ENCODE peak calls at places on chromosomes 6 and 20, in six cellular contexts. G, E, I, F, P and L are unnamed samples.

GRCh38 chr20:52313335-52313963 is 121.9 kb upstream of the ZFP64 start:
- DNase-seq in F (peak; percentile 41), P (no peak), E (no peak), I (peak; percentile 32), G (peak; percentile 44), L (peak; percentile 64)

GRCh38 chr20:57579331-57579897 is 18.5 kb downstream of the PCK1 start:
- DNase-seq in E (no peak), I (no peak), G (no peak), F (no peak), P (no peak), L (no peak)

GRCh38 chr6:51257938-51258337 is 439.3 kb downstream of the TFAP2B start:
- DNase-seq in F (no peak), G (no peak), E (no peak), P (no peak), I (no peak), L (no peak)

GRCh38 chr20:41330343-41330720 is 10.3 kb upstream of the LPIN3 start:
- DNase-seq in F (peak; percentile 48), E (no peak), G (no peak), P (no peak), I (no peak), L (peak; percentile 60)

GRCh38 chr6:157364705-157365104 is 16.3 kb upstream of the ZDHHC14 start:
- DNase-seq in P (no peak), E (no peak), F (no peak), G (no peak), I (no peak), L (no peak)

GRCh38 chr6:158174024-158174423 is 5.9 kb downstream of the GTF2H5 start:
- DNase-seq in I (no peak), P (no peak), E (no peak), F (no peak), G (no peak), L (no peak)

GRCh38 chr6:112298816-112299281 is 44.5 kb upstream of the LAMA4 start:
- DNase-seq in P (no peak), I (no peak), G (no peak), E (no peak), F (peak; percentile 67), L (peak; percentile 88)

GRCh38 chr6:41451515-41452163 is 94.5 kb upstream of the FOXP4 start:
- DNase-seq in I (no peak), E (no peak), F (peak; percentile 53), G (no peak), P (peak; percentile 40), L (no peak)

GRCh38 chr6:85428486-85428885 is 21.4 kb upstream of the NT5E start:
- DNase-seq in I (no peak), F (no peak), G (no peak), P (no peak), E (no peak), L (no peak)

GRCh38 chr6:39269971-39270370 is 40.7 kb upstream of the KCNK5 start:
- DNase-seq in F (no peak), E (no peak), P (no peak), G (no peak), I (no peak), L (no peak)

GRCh38 chr20:57397004-57397692 is 6.0 kb downstream of the RBM38 start:
- DNase-seq in I (no peak), P (peak; percentile 24), E (no peak), F (no peak), G (no peak), L (no peak)

GRCh38 chr20:18585134-18585533 is 2.7 kb upstream of the DTD1 start:
- DNase-seq in G (no peak), I (peak; percentile 31), P (no peak), E (no peak), F (peak; percentile 48), L (peak; percentile 31)

GRCh38 chr6:146582857-146583256 is 15.9 kb upstream of the ADGB start:
- DNase-seq in E (no peak), P (no peak), G (no peak), F (peak; percentile 51), I (no peak), L (peak; percentile 6)

GRCh38 chr6:138765896-138766487 is 7.6 kb upstream of the CCDC28A start:
- DNase-seq in P (no peak), G (no peak), F (peak; percentile 59), I (no peak), E (no peak), L (peak; percentile 54)

GRCh38 chr6:155813548-155813947 is 357.9 kb upstream of the NOX3 start:
- DNase-seq in E (no peak), F (no peak), G (no peak), P (no peak), I (no peak), L (no peak)

GRCh38 chr6:87340230-87340629 is 4.4 kb upstream of the C6orf163 start:
- DNase-seq in G (no peak), F (no peak), P (no peak), I (no peak), E (no peak), L (no peak)

GRCh38 chr6:118985123-118985830 is 50.3 kb upstream of the MCM9 start:
- DNase-seq in P (no peak), I (no peak), F (no peak), E (no peak), G (no peak), L (no peak)

GRCh38 chr6:111597687-111598086 is 8.0 kb downstream of the TRAF3IP2 start:
- DNase-seq in E (no peak), G (no peak), P (no peak), F (peak; percentile 57), I (no peak), L (no peak)

GRCh38 chr6:41073968-41074691 is 1.4 kb downstream of the NFYA start:
- DNase-seq in G (no peak), F (peak; percentile 56), P (no peak), E (no peak), I (no peak), L (peak; percentile 58)

GRCh38 chr6:118902731-118903130 is 8.8 kb downstream of the ASF1A start:
- DNase-seq in F (peak; percentile 28), P (no peak), E (no peak), G (no peak), I (no peak), L (peak; percentile 15)

GRCh38 chr20:33704197-33704924 is 15.7 kb downstream of the PXMP4 start:
- DNase-seq in I (no peak), G (no peak), E (no peak), F (no peak), P (no peak), L (no peak)

GRCh38 chr6:33213166-33213988 is 5.1 kb downstream of the RING1 start:
- DNase-seq in G (no peak), E (no peak), F (no peak), I (peak; percentile 68), P (peak; percentile 42), L (peak; percentile 34)

GRCh38 chr20:5947276-5947675 is 3.1 kb downstream of the TRMT6 start:
- DNase-seq in P (no peak), I (no peak), E (no peak), F (no peak), G (no peak), L (no peak)

GRCh38 chr6:148471624-148472494 is 129.2 kb downstream of the SASH1 start:
- DNase-seq in F (peak; percentile 74), G (no peak), E (no peak), I (no peak), P (no peak), L (peak; percentile 88)

GRCh38 chr20:50872562-50873288 is 58.5 kb downstream of the ADNP start:
- DNase-seq in F (no peak), E (no peak), G (no peak), P (no peak), I (no peak), L (no peak)

GRCh38 chr20:47620808-47621805 is 119.4 kb downstream of the NCOA3 start:
- DNase-seq in I (no peak), P (no peak), G (peak; percentile 33), E (no peak), F (peak; percentile 82), L (peak; percentile 72)

GRCh38 chr20:44005661-44006060 is 91.0 kb downstream of the TOX2 start:
- DNase-seq in P (no peak), I (no peak), F (no peak), E (no peak), G (no peak), L (no peak)

GRCh38 chr6:70398783-70399730 is 14.3 kb upstream of the FAM135A start:
- DNase-seq in E (no peak), G (no peak), P (no peak), I (no peak), F (peak; percentile 9), L (peak; percentile 60)

GRCh38 chr6:13488015-13488895 is 855 bp upstream of the GFOD1 start:
- DNase-seq in F (peak; percentile 68), I (peak; percentile 63), G (no peak), P (peak; percentile 66), E (no peak), L (peak; percentile 79)

GRCh38 chr20:57266251-57267157 is at the start of gene BMP7:
- DNase-seq in I (peak; percentile 69), P (no peak), F (no peak), E (no peak), G (no peak), L (peak; percentile 0)

GRCh38 chr6:84635081-84635745 is 129.2 kb downstream of the TBX18 start:
- DNase-seq in P (no peak), I (no peak), E (no peak), G (no peak), F (peak; percentile 67), L (peak; percentile 61)

GRCh38 chr6:159252955-159253508 is 83.8 kb downstream of the FNDC1 start:
- DNase-seq in F (peak; percentile 66), G (no peak), E (no peak), I (peak; percentile 25), P (no peak), L (no peak)